ENCODE peak calls at places on chromosomes 7 and 10, in ten cellular contexts. H is NCI-H345; P is effector memory CD4-positive, alpha-beta T cell; B is NCI-H510A treated with DMSO at 0.1 percent for 48 hours; G is RWPE1; M is endothelial cell of umbilical vein; Y is astrocyte; T is neural crest cell; Z is omental fat pad; R is NCI-H1436. A is an unnamed sample.

GRCh38 chr10:113704637-113705343 is 25.1 kb downstream of the CASP7 start:
- DNase-seq in M (peak), B (peak), H (peak), Z (no peak), P (no peak), R (peak), T (peak), G (peak), Y (peak), A (no peak)

GRCh38 chr7:83936056-83936703 is 258.4 kb downstream of the SEMA3A start:
- DNase-seq in R (peak), P (no peak), H (peak), B (peak), M (peak), Y (peak), Z (peak), T (peak), G (peak), A (no peak)

GRCh38 chr7:16586081-16586874 is 59.3 kb downstream of the ANKMY2 start:
- DNase-seq in T (no peak), B (no peak), M (no peak), P (no peak), R (no peak), G (no peak), Y (no peak), H (no peak), Z (no peak), A (no peak)

GRCh38 chr7:22418251-22419046 is 61.5 kb upstream of the RAPGEF5 start:
- DNase-seq in G (no peak), R (no peak), Z (no peak), H (no peak), T (no peak), M (peak), Y (no peak), B (no peak), P (no peak), A (no peak)

GRCh38 chr10:60172363-60172990 is 217.2 kb downstream of the ANK3 start:
- DNase-seq in B (peak), G (peak), R (no peak), H (peak), T (no peak), P (no peak), Y (no peak), M (no peak), Z (no peak), A (no peak)

GRCh38 chr7:111409714-111410422 is 152.4 kb downstream of the IMMP2L start:
- DNase-seq in B (no peak), Z (no peak), T (no peak), G (no peak), Y (peak), R (no peak), H (no peak), M (no peak), P (no peak), A (no peak)

GRCh38 chr10:59905735-59906416 is 480 bp downstream of the CCDC6 start:
- DNase-seq in H (peak), B (no peak), G (no peak), M (no peak), Z (no peak), P (no peak), R (no peak), Y (no peak), T (peak), A (no peak)

GRCh38 chr7:41038211-41038610 is 664.7 kb downstream of the INHBA start:
- DNase-seq in Y (no peak), Z (no peak), G (no peak), R (no peak), M (no peak), T (no peak), P (no peak), B (no peak), H (no peak), A (no peak)

GRCh38 chr10:125283191-125283590 is 122.8 kb upstream of the CTBP2 start:
- DNase-seq in P (no peak), M (no peak), Z (no peak), Y (no peak), T (no peak), B (peak), R (no peak), H (no peak), G (no peak), A (no peak)

GRCh38 chr10:47113907-47114500 is 186.0 kb upstream of the GDF10 start:
- DNase-seq in H (no peak), P (no peak), G (no peak), B (no peak), Y (no peak), T (no peak), Z (no peak), R (no peak), M (no peak), A (no peak)

A was measured in stimulated activated CD4-positive, alpha-beta T cell treated with anti-CD3 and anti-CD28 coated beads, TNF-alpha, amount 100 ng/mL, for 4 hours.